ENCODE peak calls at places on chromosome 14, in seven cellular contexts. E, J, X, Q, H, I and N are unnamed samples.
A peak's percentile ranks its signal among the peaks of the same experiment; 100 is the strongest.

GRCh38 chr14:68530443-68530842 is 262.4 kb downstream of the ZFP36L1 start:
- DNase-seq in X (no peak), E (no peak), Q (no peak), J (no peak), H (no peak), I (no peak), N (no peak)

GRCh38 chr14:103169954-103170353 is 46.7 kb downstream of the TNFAIP2 start:
- DNase-seq in X (no peak), Q (no peak), H (no peak), I (no peak), E (no peak), J (no peak), N (no peak)

GRCh38 chr14:70653662-70654061 is 11.9 kb downstream of the TTC9 start:
- DNase-seq in I (no peak), E (no peak), J (no peak), H (no peak), X (no peak), Q (no peak), N (no peak)

GRCh38 chr14:80213602-80214001 is 2.3 kb upstream of the DIO2 start:
- DNase-seq in X (peak; percentile 79), I (peak; percentile 66), J (peak; percentile 41), H (peak; percentile 58), E (no peak), Q (no peak), N (peak; percentile 83)

GRCh38 chr14:54699087-54699530 is 132.2 kb downstream of the SAMD4A start:
- DNase-seq in I (no peak), Q (no peak), E (no peak), H (no peak), J (no peak), X (no peak), N (no peak)

GRCh38 chr14:94412671-94413638 is 24.6 kb upstream of the SERPINA1 start:
- DNase-seq in X (peak; percentile 39), I (peak; percentile 5), H (no peak), Q (no peak), E (no peak), J (peak; percentile 16), N (peak; percentile 62)

GRCh38 chr14:23695220-23695999 is 59.2 kb downstream of the DHRS2 start:
- DNase-seq in E (no peak), J (peak; percentile 65), H (peak; percentile 58), Q (no peak), X (no peak), I (no peak), N (no peak)

GRCh38 chr14:91415794-91416743 is 1.6 kb downstream of the CCDC88C start:
- DNase-seq in J (no peak), I (peak; percentile 92), H (peak; percentile 88), Q (peak; percentile 83), X (no peak), E (no peak), N (peak; percentile 79)

GRCh38 chr14:64704743-64705405 is 650 bp downstream of the PLEKHG3 start:
- DNase-seq in Q (peak; percentile 41), X (no peak), E (peak; percentile 42), I (no peak), J (peak; percentile 69), H (peak; percentile 43), N (no peak)

GRCh38 chr14:89310211-89310610 is 106.8 kb downstream of the FOXN3 start:
- DNase-seq in H (no peak), I (no peak), X (no peak), J (no peak), E (no peak), Q (no peak), N (no peak)

GRCh38 chr14:71187633-71188356 is 280.5 kb downstream of the PCNX1 start:
- DNase-seq in X (peak; percentile 4), H (no peak), Q (no peak), E (peak; percentile 32), I (no peak), J (no peak), N (no peak)

GRCh38 chr14:32808574-32809098 is 130.0 kb upstream of the NPAS3 start:
- DNase-seq in E (no peak), Q (no peak), X (no peak), J (no peak), I (no peak), H (no peak), N (peak; percentile 61)

GRCh38 chr14:102442241-102443211 is 67.0 kb downstream of the ANKRD9 start:
- DNase-seq in H (no peak), X (no peak), E (no peak), J (no peak), I (no peak), Q (no peak), N (peak; percentile 1)

GRCh38 chr14:70901218-70901772 is 6.0 kb upstream of the PCNX1 start:
- DNase-seq in E (peak; percentile 30), H (no peak), Q (no peak), X (no peak), J (no peak), I (no peak), N (no peak)

GRCh38 chr14:96421236-96421635 is 29.3 kb downstream of the AK7 start:
- DNase-seq in I (no peak), Q (no peak), E (no peak), X (no peak), J (no peak), H (no peak), N (no peak)

GRCh38 chr14:30573203-30573814 is 14.4 kb downstream of the G2E3 start:
- DNase-seq in Q (no peak), X (peak; percentile 40), J (no peak), H (no peak), I (no peak), E (no peak), N (peak; percentile 62)